ENCODE peak calls at places on chromosomes 5 and 9, in five cellular contexts. D, B, V, S and X are unnamed samples.

GRCh38 chr5:160697281-160697680 is 154.7 kb downstream of the ATP10B start:
- DNase-seq in D (no peak), B (no peak), V (no peak), S (no peak), X (no peak)

GRCh38 chr5:176892663-176893062 is 6.5 kb downstream of the HK3 start:
- DNase-seq in D (no peak), B (no peak), V (no peak), S (no peak), X (peak; percentile 2)

GRCh38 chr9:214488-215448 is at the start of gene DOCK8:
- DNase-seq in D (no peak), B (peak; percentile 76), V (peak; percentile 80), S (peak; percentile 84), X (peak; percentile 86)

GRCh38 chr9:72656021-72656420 is 134.6 kb downstream of the TMC1 start:
- DNase-seq in D (no peak), B (no peak), V (no peak), S (no peak), X (no peak)

GRCh38 chr5:170110403-170111087 is 4.8 kb downstream of the FOXI1 start:
- DNase-seq in D (no peak), B (no peak), V (no peak), S (no peak), X (no peak)

GRCh38 chr9:68489636-68490035 is 51.0 kb downstream of the TMEM252 start:
- DNase-seq in D (no peak), B (no peak), V (no peak), S (no peak), X (no peak)

GRCh38 chr9:133130721-133131244 is 9.7 kb upstream of the RALGDS start:
- DNase-seq in D (no peak), B (no peak), V (peak; percentile 61), S (no peak), X (peak; percentile 83)

GRCh38 chr5:179724163-179724562 is 8.5 kb upstream of the MAML1 start:
- DNase-seq in D (no peak), B (no peak), V (no peak), S (no peak), X (no peak)

GRCh38 chr9:69190086-69190865 is 16.2 kb downstream of the TJP2 start:
- DNase-seq in D (no peak), B (no peak), V (no peak), S (no peak), X (no peak)

GRCh38 chr5:91306497-91306896 is 76.6 kb downstream of the ARRDC3 start:
- DNase-seq in D (no peak), B (no peak), V (no peak), S (no peak), X (no peak)

GRCh38 chr5:1026700-1027621 is 18.4 kb downstream of the NKD2 start:
- DNase-seq in D (no peak), B (no peak), V (no peak), S (no peak), X (no peak)

GRCh38 chr5:103223031-103223955 is 35.3 kb upstream of the MACIR start:
- DNase-seq in D (no peak), B (no peak), V (no peak), S (no peak), X (no peak)

GRCh38 chr5:164741376-164741775 is 1236.0 kb downstream of the MAT2B start:
- DNase-seq in D (no peak), B (no peak), V (no peak), S (no peak), X (no peak)

GRCh38 chr5:179304871-179305270 is 40.4 kb downstream of the ADAMTS2 start:
- DNase-seq in D (no peak), B (no peak), V (no peak), S (no peak), X (no peak)

GRCh38 chr9:4689687-4690104 is 10.3 kb downstream of the CDC37L1 start:
- DNase-seq in D (no peak), B (no peak), V (no peak), S (no peak), X (peak; percentile 30)

GRCh38 chr5:178670486-178670885 is 43.6 kb upstream of the CLK4 start:
- DNase-seq in D (no peak), B (no peak), V (no peak), S (no peak), X (no peak)

GRCh38 chr5:142716963-142717362 is 31.1 kb upstream of the FGF1 start:
- DNase-seq in D (peak; percentile 33), B (peak; percentile 59), V (peak; percentile 22), S (peak; percentile 76), X (peak; percentile 40)

GRCh38 chr9:79431019-79431679 is 140.6 kb upstream of the TLE4 start:
- DNase-seq in D (no peak), B (no peak), V (no peak), S (no peak), X (no peak)
- TF ChIP-seq CTCF in D (no peak), B (no peak), V (no peak), S (no peak), X (no peak)

GRCh38 chr5:42740920-42741319 is 15.7 kb upstream of the CCDC152 start:
- DNase-seq in D (no peak), B (no peak), V (no peak), S (no peak), X (no peak)

GRCh38 chr5:42749020-42749419 is 7.6 kb upstream of the CCDC152 start:
- DNase-seq in D (no peak), B (no peak), V (no peak), S (no peak), X (no peak)

GRCh38 chr5:42745856-42746255 is 10.8 kb upstream of the CCDC152 start:
- DNase-seq in D (no peak), B (no peak), V (no peak), S (no peak), X (no peak)

GRCh38 chr5:42750507-42750906 is 6.1 kb upstream of the CCDC152 start:
- DNase-seq in D (no peak), B (no peak), V (no peak), S (no peak), X (no peak)

GRCh38 chr5:42745426-42745825 is 11.2 kb upstream of the CCDC152 start:
- DNase-seq in D (no peak), B (peak; percentile 16), V (peak; percentile 13), S (no peak), X (no peak)
- TF ChIP-seq CTCF in D (peak; percentile 40), B (peak; percentile 20), V (peak; percentile 22), S (peak; percentile 23), X (peak; percentile 49)

GRCh38 chr9:36401179-36401740 is 1.2 kb upstream of the RNF38 start:
- DNase-seq in D (no peak), B (no peak), V (peak; percentile 79), S (peak; percentile 90), X (peak; percentile 93)

GRCh38 chr9:36399980-36400331 is at the start of gene RNF38:
- DNase-seq in D (no peak), B (no peak), V (no peak), S (no peak), X (no peak)

GRCh38 chr9:36396985-36397384 is 3.1 kb downstream of the RNF38 start:
- DNase-seq in D (no peak), B (no peak), V (no peak), S (no peak), X (no peak)

GRCh38 chr9:36400332-36401178 is 486 bp upstream of the RNF38 start:
- DNase-seq in D (no peak), B (peak; percentile 93), V (peak; percentile 93), S (peak; percentile 95), X (peak; percentile 97)

GRCh38 chr9:36398745-36399144 is 1.3 kb downstream of the RNF38 start:
- DNase-seq in D (no peak), B (no peak), V (no peak), S (no peak), X (no peak)
- TF ChIP-seq CTCF in D (no peak), B (no peak), V (no peak), S (no peak), X (no peak)

DNA sequence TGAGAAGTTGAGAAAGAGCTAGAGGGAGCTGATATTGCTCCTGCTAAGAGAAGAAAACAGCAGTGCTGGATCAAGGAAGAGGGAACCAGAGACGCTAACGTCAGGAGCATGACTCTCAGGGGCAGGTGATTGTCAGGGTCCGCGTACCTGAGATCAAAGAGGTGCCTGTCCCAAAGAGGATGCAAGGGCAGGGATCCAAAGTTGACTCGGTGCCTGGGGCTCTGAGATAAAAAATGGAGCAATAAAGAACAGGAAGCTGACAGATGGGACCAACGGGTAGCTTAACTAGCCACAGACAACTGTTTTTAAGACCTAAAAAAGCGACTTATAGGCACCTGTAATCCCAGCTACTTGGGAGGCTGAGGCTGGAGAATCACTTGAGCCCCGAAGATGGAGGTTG is 517.8 kb downstream of the IRX1 start:
- DNase-seq in D (no peak), B (no peak), V (no peak), S (no peak), X (no peak)
- TF ChIP-seq CTCF in D (no peak), B (no peak), V (no peak), S (no peak), X (no peak)

GRCh38 chr5:15004506-15004905 is 132.9 kb upstream of the ANKH start:
- DNase-seq in D (no peak), B (no peak), V (no peak), S (no peak), X (no peak)

GRCh38 chr5:15001512-15001911 is 129.9 kb upstream of the ANKH start:
- DNase-seq in D (no peak), B (no peak), V (no peak), S (no peak), X (no peak)

GRCh38 chr5:15002183-15002582 is 130.6 kb upstream of the ANKH start:
- DNase-seq in D (no peak), B (no peak), V (no peak), S (no peak), X (no peak)

GRCh38 chr5:15002791-15003190 is 131.2 kb upstream of the ANKH start:
- DNase-seq in D (no peak), B (no peak), V (no peak), S (no peak), X (no peak)

GRCh38 chr5:15003511-15003920 is 131.9 kb upstream of the ANKH start:
- DNase-seq in D (peak; percentile 39), B (peak; percentile 40), V (peak; percentile 58), S (peak; percentile 78), X (peak; percentile 73)
- TF ChIP-seq CTCF in D (peak; percentile 82), B (peak; percentile 83), V (peak; percentile 79), S (peak; percentile 76), X (peak; percentile 79)

GRCh38 chr5:100706796-100707195 is 171.6 kb downstream of the FAM174A start:
- DNase-seq in D (no peak), B (no peak), V (no peak), S (peak; percentile 9), X (no peak)
- TF ChIP-seq CTCF in D (peak; percentile 27), B (no peak), V (peak; percentile 15), S (peak; percentile 30), X (no peak)

DNA sequence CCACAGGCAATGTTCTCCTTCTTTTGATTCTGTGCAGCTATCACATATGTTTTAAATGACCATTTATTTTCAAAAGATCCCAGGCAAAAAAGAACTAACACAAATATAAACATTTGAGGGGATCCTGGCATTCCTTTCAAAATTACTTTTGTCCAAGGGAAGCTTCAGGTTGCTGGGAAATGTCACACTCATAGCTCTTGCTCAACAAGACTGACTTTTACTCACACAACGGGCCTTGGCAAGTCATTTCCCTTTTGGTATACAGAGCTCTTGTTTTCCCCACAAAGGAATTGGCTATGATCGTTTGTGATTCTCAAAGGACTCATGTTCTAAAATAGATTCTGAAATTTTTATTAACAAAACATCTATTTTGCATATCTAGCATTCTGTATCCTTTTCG is 4.5 kb upstream of the PALM2AKAP2 start:
- DNase-seq in D (no peak), B (no peak), V (no peak), S (no peak), X (no peak)
- TF ChIP-seq CTCF in D (no peak), B (no peak), V (no peak), S (no peak), X (no peak)